ENCODE peak calls at places on chromosome 1, in eight cellular contexts. T, N, J, L, R, Y, V and C are unnamed samples.

GRCh38 chr1:45954401-45954847 is 151.0 kb downstream of the MAST2 start:
- DNase-seq in T (no peak), N (peak), J (no peak), L (no peak), R (peak), Y (no peak), V (peak), C (peak)

GRCh38 chr1:109978761-109979488 is 5.6 kb upstream of the AHCYL1 start:
- DNase-seq in T (no peak), N (peak), J (no peak), L (no peak), R (no peak), Y (no peak), V (no peak), C (no peak)

GRCh38 chr1:114620419-114620818 is 39.0 kb upstream of the BCAS2 start:
- DNase-seq in T (no peak), N (no peak), J (no peak), L (no peak), R (no peak), Y (no peak), V (peak), C (no peak)

GRCh38 chr1:198892065-198892464 is 253.2 kb downstream of the PTPRC start:
- DNase-seq in T (no peak), N (peak), J (no peak), L (no peak), R (peak), Y (no peak), V (no peak), C (no peak)

GRCh38 chr1:167219646-167220536 is 795 bp upstream of the POU2F1 start:
- DNase-seq in T (peak), N (peak), J (peak), L (peak), R (peak), Y (peak), V (peak), C (peak)

GRCh38 chr1:88890790-88891317 is 513 bp downstream of the GTF2B start:
- DNase-seq in T (no peak), N (peak), J (no peak), L (peak), R (peak), Y (no peak), V (peak), C (peak)

GRCh38 chr1:68770817-68771216 is 273.9 kb upstream of the DEPDC1 start:
- DNase-seq in T (no peak), N (no peak), J (no peak), L (no peak), R (no peak), Y (no peak), V (no peak), C (no peak)

GRCh38 chr1:85453640-85454194 is 11.2 kb downstream of the DDAH1 start:
- DNase-seq in T (no peak), N (no peak), J (no peak), L (no peak), R (no peak), Y (no peak), V (no peak), C (no peak)

GRCh38 chr1:99457381-99458165 is 188.3 kb upstream of the PALMD start:
- DNase-seq in T (no peak), N (peak), J (no peak), L (no peak), R (peak), Y (no peak), V (peak), C (no peak)

GRCh38 chr1:156097499-156098178 is 15.4 kb upstream of the MEX3A start:
- DNase-seq in T (no peak), N (no peak), J (no peak), L (no peak), R (no peak), Y (no peak), V (no peak), C (no peak)

GRCh38 chr1:21814241-21814918 is 2.3 kb downstream of the LDLRAD2 start:
- DNase-seq in T (no peak), N (no peak), J (no peak), L (peak), R (no peak), Y (no peak), V (no peak), C (peak)

GRCh38 chr1:32066489-32066873 is 6.3 kb upstream of the TMEM39B start:
- DNase-seq in T (no peak), N (peak), J (no peak), L (no peak), R (peak), Y (peak), V (peak), C (peak)

GRCh38 chr1:186806477-186806876 is 22.3 kb upstream of the PLA2G4A start:
- DNase-seq in T (no peak), N (peak), J (no peak), L (peak), R (no peak), Y (no peak), V (peak), C (no peak)

GRCh38 chr1:2983319-2983705 is 38.0 kb upstream of the ACTRT2 start:
- DNase-seq in T (no peak), N (no peak), J (no peak), L (no peak), R (no peak), Y (peak), V (no peak), C (no peak)

GRCh38 chr1:212481438-212481767 is 48.7 kb downstream of the NENF start:
- DNase-seq in T (no peak), N (no peak), J (no peak), L (no peak), R (no peak), Y (no peak), V (no peak), C (no peak)

GRCh38 chr1:32759521-32759980 is 57.0 kb upstream of the SYNC start:
- DNase-seq in T (no peak), N (no peak), J (no peak), L (peak), R (no peak), Y (no peak), V (peak), C (no peak)

GRCh38 chr1:220786337-220787068 is at the start of gene MTARC1:
- DNase-seq in T (peak), N (no peak), J (no peak), L (peak), R (peak), Y (peak), V (peak), C (peak)

GRCh38 chr1:203305809-203306088 is 430 bp downstream of the BTG2 start:
- DNase-seq in T (peak), N (no peak), J (no peak), L (no peak), R (no peak), Y (peak), V (no peak), C (peak)

GRCh38 chr1:150256193-150256548 is 1.4 kb upstream of the CA14 start:
- DNase-seq in T (no peak), N (no peak), J (no peak), L (no peak), R (no peak), Y (no peak), V (no peak), C (no peak)

GRCh38 chr1:202046227-202046626 is 35.8 kb downstream of the ELF3 start:
- DNase-seq in T (no peak), N (no peak), J (no peak), L (no peak), R (no peak), Y (no peak), V (peak), C (no peak)

GRCh38 chr1:3018576-3018975 is 2.7 kb upstream of the ACTRT2 start:
- DNase-seq in T (peak), N (no peak), J (no peak), L (no peak), R (no peak), Y (peak), V (no peak), C (no peak)

GRCh38 chr1:37096523-37096922 is 62.2 kb upstream of the GRIK3 start:
- DNase-seq in T (no peak), N (no peak), J (no peak), L (peak), R (no peak), Y (no peak), V (no peak), C (no peak)

GRCh38 chr1:11187936-11188335 is 1.2 kb upstream of the ANGPTL7 start:
- DNase-seq in T (no peak), N (no peak), J (no peak), L (no peak), R (no peak), Y (no peak), V (no peak), C (no peak)

GRCh38 chr1:156913809-156914387 is 6.5 kb upstream of the LRRC71 start:
- DNase-seq in T (no peak), N (no peak), J (no peak), L (no peak), R (no peak), Y (no peak), V (no peak), C (no peak)

GRCh38 chr1:66930823-66931174 is 6.0 kb downstream of the MIER1 start:
- DNase-seq in T (no peak), N (no peak), J (no peak), L (peak), R (no peak), Y (no peak), V (no peak), C (no peak)